ENCODE peak calls at places on chromosome 7, in five cellular contexts. Z is HEK293T, P is GM23248, N is caudate nucleus, U is spleen. I is an unnamed sample.
A peak's percentile ranks its signal among the peaks of the same experiment; 100 is the strongest.

GRCh38 chr7:148264933-148265557 is 325.5 kb upstream of the C7orf33 start:
- DNase-seq in U (no peak), P (peak; percentile 63), N (no peak), Z (peak; percentile 61), I (peak; percentile 62)

GRCh38 chr7:101547916-101548599 is 81.0 kb downstream of the MYL10 start:
- DNase-seq in P (no peak), U (peak; percentile 56), N (no peak), Z (no peak), I (no peak)

GRCh38 chr7:12211054-12212050 is at the start of gene TMEM106B:
- DNase-seq in P (peak; percentile 98), U (peak; percentile 99), Z (peak; percentile 92), N (peak; percentile 93), I (peak; percentile 72)

GRCh38 chr7:102125127-102125561 is 161.5 kb upstream of the SH2B2 start:
- DNase-seq in N (no peak), Z (no peak), U (peak; percentile 67), P (peak; percentile 72), I (no peak)

GRCh38 chr7:108459922-108460551 is 3.8 kb upstream of the NRCAM start:
- DNase-seq in U (no peak), N (no peak), P (peak; percentile 44), Z (peak; percentile 40), I (peak; percentile 24)

GRCh38 chr7:73894851-73895441 is 34.0 kb downstream of the TMEM270 start:
- DNase-seq in Z (no peak), U (no peak), N (no peak), P (peak; percentile 99), I (no peak)

GRCh38 chr7:128863433-128863989 is 855 bp downstream of the ATP6V1F start:
- DNase-seq in P (peak; percentile 91), N (no peak), U (no peak), Z (peak; percentile 69), I (no peak)

GRCh38 chr7:107857541-107857912 is 33.5 kb upstream of the DLD start:
- DNase-seq in P (peak; percentile 66), U (no peak), N (no peak), Z (no peak), I (no peak)

GRCh38 chr7:44103941-44104879 is at the start of gene AEBP1:
- DNase-seq in P (peak; percentile 65), N (no peak), Z (no peak), U (peak; percentile 87), I (no peak)

GRCh38 chr7:106425017-106425719 is 140.4 kb upstream of the NAMPT start:
- DNase-seq in Z (no peak), U (no peak), N (no peak), P (peak; percentile 98), I (no peak)

GRCh38 chr7:151176401-151176800 is 8.9 kb upstream of the GBX1 start:
- DNase-seq in P (no peak), U (no peak), Z (no peak), N (no peak), I (no peak)

GRCh38 chr7:112162161-112163020 is 43.8 kb downstream of the DOCK4 start:
- DNase-seq in P (no peak), N (peak; percentile 43), U (no peak), Z (peak; percentile 35), I (no peak)

GRCh38 chr7:150974468-150975391 is 3.4 kb downstream of the KCNH2 start:
- DNase-seq in U (peak; percentile 92), Z (peak; percentile 75), N (peak; percentile 25), P (peak; percentile 62), I (peak; percentile 74)

GRCh38 chr7:100358027-100358856 is at the start of gene PILRB:
- DNase-seq in N (no peak), P (no peak), Z (no peak), U (peak; percentile 78), I (no peak)

GRCh38 chr7:8109196-8110022 is 140.8 kb downstream of the GLCCI1 start:
- DNase-seq in P (peak; percentile 42), Z (no peak), U (no peak), N (no peak), I (no peak)

GRCh38 chr7:16817536-16817935 is 12.7 kb upstream of the AGR2 start:
- DNase-seq in Z (no peak), P (peak; percentile 70), U (no peak), N (no peak), I (no peak)

GRCh38 chr7:43385856-43386255 is 197.1 kb upstream of the STK17A start:
- DNase-seq in Z (no peak), U (no peak), P (peak; percentile 22), N (no peak), I (no peak)

GRCh38 chr7:64946772-64947171 is 43.7 kb downstream of the ZNF273 start:
- DNase-seq in P (peak; percentile 15), Z (peak; percentile 9), N (no peak), U (no peak), I (peak; percentile 49)

GRCh38 chr7:43142703-43143102 is 30.3 kb downstream of the HECW1 start:
- DNase-seq in U (no peak), N (no peak), Z (no peak), P (no peak), I (no peak)

GRCh38 chr7:44368455-44368854 is 43.1 kb upstream of the CAMK2B start:
- DNase-seq in P (no peak), N (no peak), U (no peak), Z (no peak), I (no peak)

GRCh38 chr7:80480566-80480965 is 31.3 kb downstream of the GNAT3 start:
- DNase-seq in Z (no peak), U (no peak), N (no peak), P (no peak), I (no peak)

GRCh38 chr7:44574286-44574872 is 671 bp upstream of the DDX56 start:
- DNase-seq in U (no peak), N (no peak), P (no peak), Z (no peak), I (no peak)

GRCh38 chr7:96120856-96121255 is 201.0 kb downstream of the SLC25A13 start:
- DNase-seq in N (no peak), P (peak; percentile 2), U (no peak), Z (no peak), I (no peak)

GRCh38 chr7:69190738-69191137 is 407.5 kb upstream of the AUTS2 start:
- DNase-seq in U (no peak), Z (no peak), N (no peak), P (no peak), I (no peak)

GRCh38 chr7:66921396-66921917 is 432 bp downstream of the TMEM248 start:
- DNase-seq in N (no peak), Z (peak; percentile 25), P (peak; percentile 71), U (peak; percentile 90), I (peak; percentile 72)

GRCh38 chr7:34759477-34760125 is 101.6 kb downstream of the NPSR1 start:
- DNase-seq in N (no peak), U (no peak), P (peak; percentile 58), Z (peak; percentile 49), I (peak; percentile 23)

GRCh38 chr7:136359333-136359903 is 382.3 kb upstream of the MTPN start:
- DNase-seq in Z (no peak), P (no peak), N (no peak), U (no peak), I (no peak)

GRCh38 chr7:155714702-155715101 is 70.2 kb downstream of the RBM33 start:
- DNase-seq in U (no peak), P (no peak), N (no peak), Z (no peak), I (no peak)

I was measured in T47D.